ENCODE peak calls at places on chromosomes 16 and 17, in eight cellular contexts. One of them, this sample, is unnamed.

GRCh38 chr16:912684-913613 is 57.8 kb downstream of the LMF1 start:
- DNase-seq in D341Med: no peak
- DNase-seq in stimulated activated CD8-positive, alpha-beta memory T cell treated with anti-CD3 and anti-CD28 coated beads, Interleukin-15, amount 100 ng/mL, for 24 hours: no peak
- DNase-seq in NCI-H748 treated with DMSO at 0.1 percent for 48 hours: no peak
- DNase-seq in immature natural killer cell: no peak
- DNase-seq in mucosa of gallbladder: peak
- DNase-seq in stimulated activated CD4-positive, alpha-beta T cell treated with anti-CD3 and anti-CD28 coated beads, TNF-alpha, amount 100 ng/mL, for 1 hour: no peak
- DNase-seq in thoracic aorta: no peak
- DNase-seq in this sample: no peak

GRCh38 chr16:84096447-84097005 is 20.2 kb downstream of the MBTPS1 start:
- DNase-seq in D341Med: no peak
- DNase-seq in stimulated activated CD8-positive, alpha-beta memory T cell treated with anti-CD3 and anti-CD28 coated beads, Interleukin-15, amount 100 ng/mL, for 24 hours: no peak
- DNase-seq in NCI-H748 treated with DMSO at 0.1 percent for 48 hours: peak
- DNase-seq in immature natural killer cell: no peak
- DNase-seq in mucosa of gallbladder: no peak
- DNase-seq in stimulated activated CD4-positive, alpha-beta T cell treated with anti-CD3 and anti-CD28 coated beads, TNF-alpha, amount 100 ng/mL, for 1 hour: no peak
- DNase-seq in thoracic aorta: no peak
- DNase-seq in this sample: no peak

GRCh38 chr17:3418222-3418621 is 7.1 kb downstream of the OR3A3 start:
- DNase-seq in D341Med: no peak
- DNase-seq in stimulated activated CD8-positive, alpha-beta memory T cell treated with anti-CD3 and anti-CD28 coated beads, Interleukin-15, amount 100 ng/mL, for 24 hours: no peak
- DNase-seq in NCI-H748 treated with DMSO at 0.1 percent for 48 hours: no peak
- DNase-seq in immature natural killer cell: no peak
- DNase-seq in mucosa of gallbladder: no peak
- DNase-seq in stimulated activated CD4-positive, alpha-beta T cell treated with anti-CD3 and anti-CD28 coated beads, TNF-alpha, amount 100 ng/mL, for 1 hour: no peak
- DNase-seq in thoracic aorta: no peak
- DNase-seq in this sample: no peak

GRCh38 chr16:72635104-72635503 is 412.8 kb downstream of the ZFHX3 start:
- DNase-seq in D341Med: no peak
- DNase-seq in stimulated activated CD8-positive, alpha-beta memory T cell treated with anti-CD3 and anti-CD28 coated beads, Interleukin-15, amount 100 ng/mL, for 24 hours: no peak
- DNase-seq in NCI-H748 treated with DMSO at 0.1 percent for 48 hours: no peak
- DNase-seq in immature natural killer cell: no peak
- DNase-seq in mucosa of gallbladder: no peak
- DNase-seq in stimulated activated CD4-positive, alpha-beta T cell treated with anti-CD3 and anti-CD28 coated beads, TNF-alpha, amount 100 ng/mL, for 1 hour: no peak
- DNase-seq in thoracic aorta: no peak
- DNase-seq in this sample: no peak

GRCh38 chr16:74561626-74562025 is 45.3 kb downstream of the GLG1 start:
- DNase-seq in D341Med: no peak
- DNase-seq in stimulated activated CD8-positive, alpha-beta memory T cell treated with anti-CD3 and anti-CD28 coated beads, Interleukin-15, amount 100 ng/mL, for 24 hours: no peak
- DNase-seq in NCI-H748 treated with DMSO at 0.1 percent for 48 hours: no peak
- DNase-seq in immature natural killer cell: no peak
- DNase-seq in mucosa of gallbladder: no peak
- DNase-seq in stimulated activated CD4-positive, alpha-beta T cell treated with anti-CD3 and anti-CD28 coated beads, TNF-alpha, amount 100 ng/mL, for 1 hour: no peak
- DNase-seq in thoracic aorta: no peak
- DNase-seq in this sample: no peak

GRCh38 chr16:24015923-24016322 is 180.1 kb downstream of the PRKCB start:
- DNase-seq in D341Med: no peak
- DNase-seq in stimulated activated CD8-positive, alpha-beta memory T cell treated with anti-CD3 and anti-CD28 coated beads, Interleukin-15, amount 100 ng/mL, for 24 hours: no peak
- DNase-seq in NCI-H748 treated with DMSO at 0.1 percent for 48 hours: no peak
- DNase-seq in immature natural killer cell: no peak
- DNase-seq in mucosa of gallbladder: no peak
- DNase-seq in stimulated activated CD4-positive, alpha-beta T cell treated with anti-CD3 and anti-CD28 coated beads, TNF-alpha, amount 100 ng/mL, for 1 hour: no peak
- DNase-seq in thoracic aorta: no peak
- DNase-seq in this sample: no peak

GRCh38 chr16:51773491-51773890 is 622.4 kb upstream of the SALL1 start:
- DNase-seq in D341Med: no peak
- DNase-seq in stimulated activated CD8-positive, alpha-beta memory T cell treated with anti-CD3 and anti-CD28 coated beads, Interleukin-15, amount 100 ng/mL, for 24 hours: no peak
- DNase-seq in NCI-H748 treated with DMSO at 0.1 percent for 48 hours: no peak
- DNase-seq in immature natural killer cell: no peak
- DNase-seq in mucosa of gallbladder: no peak
- DNase-seq in stimulated activated CD4-positive, alpha-beta T cell treated with anti-CD3 and anti-CD28 coated beads, TNF-alpha, amount 100 ng/mL, for 1 hour: no peak
- DNase-seq in thoracic aorta: no peak
- DNase-seq in this sample: no peak

GRCh38 chr16:1034230-1035065 is 38.1 kb upstream of the SSTR5 start:
- DNase-seq in D341Med: no peak
- DNase-seq in stimulated activated CD8-positive, alpha-beta memory T cell treated with anti-CD3 and anti-CD28 coated beads, Interleukin-15, amount 100 ng/mL, for 24 hours: no peak
- DNase-seq in NCI-H748 treated with DMSO at 0.1 percent for 48 hours: no peak
- DNase-seq in immature natural killer cell: no peak
- DNase-seq in mucosa of gallbladder: no peak
- DNase-seq in stimulated activated CD4-positive, alpha-beta T cell treated with anti-CD3 and anti-CD28 coated beads, TNF-alpha, amount 100 ng/mL, for 1 hour: no peak
- DNase-seq in thoracic aorta: no peak
- DNase-seq in this sample: no peak

GRCh38 chr16:71367243-71367976 is 8.9 kb downstream of the CALB2 start:
- DNase-seq in D341Med: peak
- DNase-seq in stimulated activated CD8-positive, alpha-beta memory T cell treated with anti-CD3 and anti-CD28 coated beads, Interleukin-15, amount 100 ng/mL, for 24 hours: no peak
- DNase-seq in NCI-H748 treated with DMSO at 0.1 percent for 48 hours: peak
- DNase-seq in immature natural killer cell: no peak
- DNase-seq in mucosa of gallbladder: peak
- DNase-seq in stimulated activated CD4-positive, alpha-beta T cell treated with anti-CD3 and anti-CD28 coated beads, TNF-alpha, amount 100 ng/mL, for 1 hour: no peak
- DNase-seq in thoracic aorta: no peak
- DNase-seq in this sample: no peak

This sample was measured in T follicular helper cell.